ENCODE peak calls at places on chromosomes 12 and 14, in four cellular contexts. J, D, Q and B are unnamed samples.

GRCh38 chr14:61452452-61452851 is 131.1 kb downstream of the PRKCH start:
- DNase-seq in D (no peak), J (no peak), Q (no peak), B (no peak)

GRCh38 chr12:109053382-109054123 is 1.2 kb downstream of the USP30 start:
- DNase-seq in D (peak; percentile 26), J (no peak), Q (no peak), B (no peak)

GRCh38 chr14:59585891-59586554 is 9.4 kb upstream of the CCDC175 start:
- DNase-seq in J (no peak), Q (no peak), D (peak; percentile 90), B (peak; percentile 91)

GRCh38 chr12:27333311-27334009 is 824 bp downstream of the BMAL2 start:
- DNase-seq in D (no peak), Q (no peak), J (no peak), B (no peak)

GRCh38 chr12:114302117-114302516 is 103.8 kb downstream of the TBX5 start:
- DNase-seq in D (no peak), Q (no peak), J (no peak), B (no peak)

GRCh38 chr12:1777798-1778197 is 42.6 kb upstream of the LRTM2 start:
- DNase-seq in Q (no peak), J (no peak), D (peak; percentile 71), B (peak; percentile 82)

GRCh38 chr14:100775831-100776591 is 49.3 kb downstream of the DLK1 start:
- DNase-seq in J (no peak), D (peak; percentile 80), Q (no peak), B (no peak)

GRCh38 chr14:68760771-68761170 is 32.1 kb downstream of the ZFP36L1 start:
- DNase-seq in Q (no peak), D (peak; percentile 76), J (no peak), B (no peak)

GRCh38 chr14:96626916-96627315 is 124.7 kb downstream of the PAPOLA start:
- DNase-seq in Q (no peak), D (no peak), J (no peak), B (no peak)

GRCh38 chr12:26369588-26369987 is 174.2 kb downstream of the SSPN start:
- DNase-seq in D (peak; percentile 66), J (peak; percentile 70), Q (peak; percentile 24), B (peak; percentile 83)

GRCh38 chr12:99722690-99723486 is 75.3 kb downstream of the GARIN6 start:
- DNase-seq in Q (no peak), D (no peak), J (no peak), B (no peak)

GRCh38 chr12:109467978-109468676 is 9.0 kb downstream of the KCTD10 start:
- DNase-seq in J (no peak), D (peak; percentile 50), Q (no peak), B (no peak)

GRCh38 chr12:108724054-108724889 is 7.0 kb downstream of the CORO1C start:
- DNase-seq in J (peak; percentile 43), Q (no peak), D (peak; percentile 63), B (peak; percentile 55)

GRCh38 chr12:101823891-101824290 is 6.9 kb downstream of the GNPTAB start:
- DNase-seq in J (no peak), D (peak; percentile 21), Q (peak; percentile 82), B (no peak)

GRCh38 chr14:100988011-100988410 is 84.5 kb upstream of the RTL1 start:
- DNase-seq in J (no peak), Q (peak; percentile 36), D (no peak), B (peak; percentile 42)

GRCh38 chr14:53952533-53952932 is 4.1 kb downstream of the BMP4 start:
- DNase-seq in J (no peak), D (peak; percentile 69), Q (no peak), B (no peak)

GRCh38 chr12:44507471-44507870 is 368.6 kb downstream of the NELL2 start:
- DNase-seq in D (no peak), Q (no peak), J (no peak), B (no peak)

GRCh38 chr14:31926652-31927347 is 150.3 kb upstream of the ARHGAP5 start:
- DNase-seq in Q (no peak), D (peak; percentile 74), J (peak; percentile 9), B (no peak)

GRCh38 chr14:63677891-63678379 is 36.3 kb upstream of the WDR89 start:
- DNase-seq in D (peak; percentile 95), Q (no peak), J (peak; percentile 69), B (peak; percentile 35)

GRCh38 chr12:27966870-27967269 is 5.7 kb downstream of the PTHLH start:
- DNase-seq in D (peak; percentile 89), Q (peak; percentile 80), J (peak; percentile 94), B (peak; percentile 97)

GRCh38 chr14:31927348-31927826 is 149.7 kb upstream of the ARHGAP5 start:
- DNase-seq in J (peak; percentile 95), Q (peak; percentile 67), D (peak; percentile 97), B (peak; percentile 95)

GRCh38 chr14:97107070-97107469 is 309.9 kb downstream of the VRK1 start:
- DNase-seq in Q (peak; percentile 13), D (no peak), J (no peak), B (no peak)

GRCh38 chr12:31591308-31591901 is 469 bp upstream of the DENND5B start:
- DNase-seq in Q (peak; percentile 29), D (peak; percentile 73), J (no peak), B (peak; percentile 32)

GRCh38 chr14:77266336-77266735 is 4.7 kb downstream of the NGB start:
- DNase-seq in J (no peak), Q (no peak), D (no peak), B (no peak)

GRCh38 chr14:81589381-81590065 is 55.9 kb upstream of the SEL1L start:
- DNase-seq in Q (no peak), J (no peak), D (no peak), B (no peak)

GRCh38 chr12:125143491-125143890 is 78.3 kb downstream of the AACS start:
- DNase-seq in D (peak; percentile 55), J (no peak), Q (no peak), B (peak; percentile 6)

GRCh38 chr14:25003537-25003936 is 46.4 kb downstream of the STXBP6 start:
- DNase-seq in J (no peak), D (peak; percentile 38), Q (no peak), B (no peak)

GRCh38 chr12:105843989-105844768 is 294.6 kb downstream of the NUAK1 start:
- DNase-seq in Q (no peak), J (no peak), D (peak; percentile 59), B (peak; percentile 15)

GRCh38 chr12:129961111-129961510 is 57.3 kb upstream of the TMEM132D start:
- DNase-seq in Q (no peak), J (no peak), D (no peak), B (no peak)

GRCh38 chr12:89345830-89346740 is 6.2 kb downstream of the DUSP6 start:
- DNase-seq in J (no peak), Q (no peak), D (peak; percentile 80), B (peak; percentile 77)

GRCh38 chr12:45975506-45975905 is 14.9 kb downstream of the SCAF11 start:
- DNase-seq in J (no peak), Q (no peak), D (peak; percentile 58), B (no peak)

GRCh38 chr12:118377891-118378470 is 1.6 kb downstream of the SUDS3 start:
- DNase-seq in J (no peak), D (peak; percentile 57), Q (peak; percentile 75), B (peak; percentile 65)

GRCh38 chr12:1972260-1972659 is 32.0 kb downstream of the DCP1B start:
- DNase-seq in J (no peak), D (peak; percentile 57), Q (no peak), B (peak; percentile 66)

GRCh38 chr14:94474581-94475031 is 1.4 kb downstream of the SERPINA9 start:
- DNase-seq in Q (no peak), D (no peak), J (no peak), B (peak; percentile 71)

GRCh38 chr12:124149287-124149686 is 145.6 kb upstream of the RFLNA start:
- DNase-seq in D (no peak), J (no peak), Q (no peak), B (no peak)

GRCh38 chr14:72868500-72868899 is 25.4 kb downstream of the DPF3 start:
- DNase-seq in Q (no peak), J (no peak), D (no peak), B (no peak)

GRCh38 chr14:72863216-72864006 is 30.5 kb downstream of the DPF3 start:
- DNase-seq in Q (no peak), J (no peak), D (no peak), B (no peak)

GRCh38 chr14:72869407-72870329 is 24.2 kb downstream of the DPF3 start:
- DNase-seq in D (no peak), Q (no peak), J (no peak), B (no peak)

GRCh38 chr14:72864712-72865365 is 29.1 kb downstream of the DPF3 start:
- DNase-seq in Q (no peak), J (no peak), D (no peak), B (no peak)
- H3K4me3 ChIP-seq in Q (no peak overlapping the region), J (no peak overlapping the region), D (no peak overlapping the region), B (no peak overlapping the region)

GRCh38 chr14:104942586-104942985 is 17.9 kb downstream of the PLD4 start:
- DNase-seq in D (no peak), J (no peak), Q (no peak), B (no peak)

GRCh38 chr14:104939666-104940410 is 15.2 kb downstream of the PLD4 start:
- DNase-seq in J (no peak), D (no peak), Q (no peak), B (no peak)

GRCh38 chr14:104941508-104942365 is 17.1 kb downstream of the PLD4 start:
- DNase-seq in J (no peak), Q (no peak), D (no peak), B (no peak)

GRCh38 chr14:104938960-104939359 is 14.3 kb downstream of the PLD4 start:
- DNase-seq in D (no peak), J (no peak), Q (no peak), B (no peak)

GRCh38 chr14:104940526-104941150 is 16.0 kb downstream of the PLD4 start:
- DNase-seq in Q (no peak), J (no peak), D (peak; percentile 11), B (no peak)
- TF ChIP-seq CTCF in Q (no peak), J (peak; percentile 2), D (peak; percentile 24), B (peak; percentile 10)

DNA sequence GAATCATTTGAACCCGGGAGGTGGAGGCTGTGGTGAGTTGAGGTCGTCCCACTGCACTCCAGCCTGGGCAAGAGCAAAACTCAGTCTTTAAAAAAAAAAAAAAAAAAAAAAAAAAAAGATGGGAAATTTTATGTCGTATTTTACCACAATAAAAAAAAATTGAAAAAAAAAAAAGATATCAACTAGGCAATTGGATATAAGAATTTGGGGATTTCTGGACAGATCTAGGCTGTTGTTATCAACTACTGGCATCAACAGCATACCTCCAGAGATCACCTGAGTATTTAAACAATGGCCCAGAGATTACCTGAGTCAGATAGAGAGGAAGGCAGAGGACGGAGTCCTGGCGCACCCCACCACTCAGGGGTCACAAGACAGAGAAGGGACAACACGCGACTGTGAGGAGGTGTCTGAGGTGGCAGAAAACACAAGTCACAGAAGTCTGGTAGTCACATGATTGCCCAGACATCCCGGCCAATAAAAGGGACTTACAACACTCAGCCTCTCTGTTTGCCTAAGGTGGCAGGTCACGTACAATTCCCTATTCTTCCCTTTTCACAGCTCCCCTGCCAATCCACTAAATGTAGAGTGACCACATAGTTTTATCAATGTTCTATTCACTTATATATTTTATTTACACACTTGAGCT is 1.8 kb downstream of the SPRING1 start:
- DNase-seq in Q (no peak), D (no peak), J (no peak), B (no peak)
- H3K4me3 ChIP-seq in Q (peak overlapping the region; percentile 64), D (no peak overlapping the region), J (no peak overlapping the region), B (peak overlapping the region; percentile 95)

GRCh38 chr12:15794196-15794595 is 5.0 kb upstream of the EPS8 start:
- DNase-seq in D (no peak), J (no peak), Q (no peak), B (no peak)

GRCh38 chr12:15796493-15797141 is 7.4 kb upstream of the EPS8 start:
- DNase-seq in Q (no peak), D (no peak), J (no peak), B (no peak)

GRCh38 chr12:15800278-15800677 is 11.1 kb upstream of the EPS8 start:
- DNase-seq in D (peak; percentile 77), J (no peak), Q (no peak), B (no peak)

GRCh38 chr12:15794836-15795235 is 5.6 kb upstream of the EPS8 start:
- DNase-seq in D (no peak), Q (no peak), J (no peak), B (no peak)

GRCh38 chr12:15797818-15798217 is 8.6 kb upstream of the EPS8 start:
- DNase-seq in J (no peak), D (no peak), Q (no peak), B (no peak)
- TF ChIP-seq CTCF in J (no peak), D (no peak), Q (no peak), B (no peak)